ENCODE peak calls at places on chromosomes 11 and 22, in seven cellular contexts. One of them, this sample, is unnamed.

GRCh38 chr22:23578306-23578705 is 1.8 kb downstream of the IGLL1 start:
- DNase-seq in OCI-LY7: no peak
- DNase-seq in HCT116: no peak
- DNase-seq in psoas muscle: no peak
- DNase-seq in pancreas: no peak
- DNase-seq in right lobe of liver: no peak
- DNase-seq in A549: no peak
- DNase-seq in this sample: no peak

GRCh38 chr11:33263549-33263948 is 6.4 kb downstream of the HIPK3 start:
- DNase-seq in OCI-LY7: no peak
- DNase-seq in HCT116: no peak
- DNase-seq in psoas muscle: no peak
- DNase-seq in pancreas: no peak
- DNase-seq in right lobe of liver: no peak
- DNase-seq in A549: no peak
- DNase-seq in this sample: no peak

GRCh38 chr11:126400019-126400962 is 44.8 kb downstream of the ST3GAL4 start:
- DNase-seq in OCI-LY7: no peak
- DNase-seq in HCT116: no peak
- DNase-seq in psoas muscle: no peak
- DNase-seq in pancreas: no peak
- DNase-seq in right lobe of liver: no peak
- DNase-seq in A549: no peak
- DNase-seq in this sample: no peak

GRCh38 chr11:100681064-100681502 is 6.0 kb upstream of the ARHGAP42 start:
- DNase-seq in OCI-LY7: peak; percentile 56
- DNase-seq in HCT116: peak; percentile 80
- DNase-seq in psoas muscle: peak; percentile 76
- DNase-seq in pancreas: no peak
- DNase-seq in right lobe of liver: no peak
- DNase-seq in A549: peak; percentile 72
- DNase-seq in this sample: no peak

GRCh38 chr11:43282607-43283440 is 29.0 kb upstream of the API5 start:
- DNase-seq in OCI-LY7: peak; percentile 53
- DNase-seq in HCT116: peak; percentile 22
- DNase-seq in psoas muscle: peak; percentile 62
- DNase-seq in pancreas: no peak
- DNase-seq in right lobe of liver: peak; percentile 51
- DNase-seq in A549: peak; percentile 40
- DNase-seq in this sample: no peak

GRCh38 chr11:40170076-40170475 is 1289.4 kb downstream of the LRRC4C start:
- DNase-seq in OCI-LY7: no peak
- DNase-seq in HCT116: no peak
- DNase-seq in psoas muscle: no peak
- DNase-seq in pancreas: no peak
- DNase-seq in right lobe of liver: no peak
- DNase-seq in A549: no peak
- DNase-seq in this sample: no peak

GRCh38 chr22:30235687-30236170 is 10.8 kb downstream of the LIF start:
- DNase-seq in OCI-LY7: no peak
- DNase-seq in HCT116: no peak
- DNase-seq in psoas muscle: no peak
- DNase-seq in pancreas: no peak
- DNase-seq in right lobe of liver: no peak
- DNase-seq in A549: peak; percentile 90
- DNase-seq in this sample: no peak

GRCh38 chr11:65653229-65654225 is 9.2 kb downstream of the RELA start:
- DNase-seq in OCI-LY7: no peak
- DNase-seq in HCT116: no peak
- DNase-seq in psoas muscle: peak; percentile 50
- DNase-seq in pancreas: no peak
- DNase-seq in right lobe of liver: peak; percentile 82
- DNase-seq in A549: no peak
- DNase-seq in this sample: no peak

GRCh38 chr11:2804701-2805387 is 80.7 kb downstream of the CDKN1C start:
- DNase-seq in OCI-LY7: no peak
- DNase-seq in HCT116: no peak
- DNase-seq in psoas muscle: peak; percentile 75
- DNase-seq in pancreas: peak; percentile 44
- DNase-seq in right lobe of liver: no peak
- DNase-seq in A549: no peak
- DNase-seq in this sample: no peak

GRCh38 chr22:48227341-48228018 is 1465.0 kb downstream of the TBC1D22A start:
- DNase-seq in OCI-LY7: no peak
- DNase-seq in HCT116: no peak
- DNase-seq in psoas muscle: no peak
- DNase-seq in pancreas: no peak
- DNase-seq in right lobe of liver: no peak
- DNase-seq in A549: no peak
- DNase-seq in this sample: no peak

GRCh38 chr22:17794726-17795125 is 20.5 kb upstream of the BID start:
- DNase-seq in OCI-LY7: no peak
- DNase-seq in HCT116: no peak
- DNase-seq in psoas muscle: no peak
- DNase-seq in pancreas: no peak
- DNase-seq in right lobe of liver: no peak
- DNase-seq in A549: no peak
- DNase-seq in this sample: no peak

GRCh38 chr11:92302766-92303165 is 78.1 kb downstream of the FAT3 start:
- DNase-seq in OCI-LY7: no peak
- DNase-seq in HCT116: no peak
- DNase-seq in psoas muscle: no peak
- DNase-seq in pancreas: no peak
- DNase-seq in right lobe of liver: no peak
- DNase-seq in A549: no peak
- DNase-seq in this sample: no peak

GRCh38 chr22:22691716-22692701 is 47.6 kb downstream of the GGTLC2 start:
- DNase-seq in OCI-LY7: peak; percentile 85
- DNase-seq in HCT116: no peak
- DNase-seq in psoas muscle: no peak
- DNase-seq in pancreas: no peak
- DNase-seq in right lobe of liver: no peak
- DNase-seq in A549: peak; percentile 10
- DNase-seq in this sample: no peak

GRCh38 chr11:10742460-10743208 is 8.4 kb upstream of the CTR9 start:
- DNase-seq in OCI-LY7: no peak
- DNase-seq in HCT116: no peak
- DNase-seq in psoas muscle: no peak
- DNase-seq in pancreas: no peak
- DNase-seq in right lobe of liver: no peak
- DNase-seq in A549: no peak
- DNase-seq in this sample: no peak

GRCh38 chr22:35930933-35931332 is 97.7 kb downstream of the RBFOX2 start:
- DNase-seq in OCI-LY7: peak; percentile 80
- DNase-seq in HCT116: peak; percentile 44
- DNase-seq in psoas muscle: no peak
- DNase-seq in pancreas: no peak
- DNase-seq in right lobe of liver: no peak
- DNase-seq in A549: peak; percentile 69
- DNase-seq in this sample: no peak

GRCh38 chr11:129286813-129287212 is 88.8 kb upstream of the BARX2 start:
- DNase-seq in OCI-LY7: no peak
- DNase-seq in HCT116: no peak
- DNase-seq in psoas muscle: no peak
- DNase-seq in pancreas: no peak
- DNase-seq in right lobe of liver: no peak
- DNase-seq in A549: no peak
- DNase-seq in this sample: no peak

GRCh38 chr22:38148252-38148651 is 33.4 kb downstream of the PLA2G6 start:
- DNase-seq in OCI-LY7: no peak
- DNase-seq in HCT116: peak; percentile 39
- DNase-seq in psoas muscle: no peak
- DNase-seq in pancreas: no peak
- DNase-seq in right lobe of liver: peak; percentile 36
- DNase-seq in A549: no peak
- DNase-seq in this sample: no peak

GRCh38 chr22:50712341-50713007 is 25.5 kb upstream of the ACR start:
- DNase-seq in OCI-LY7: no peak
- DNase-seq in HCT116: no peak
- DNase-seq in psoas muscle: peak; percentile 39
- DNase-seq in pancreas: peak; percentile 40
- DNase-seq in right lobe of liver: no peak
- DNase-seq in A549: no peak
- DNase-seq in this sample: no peak

GRCh38 chr11:13210424-13210823 is 67.2 kb upstream of the BMAL1 start:
- DNase-seq in OCI-LY7: no peak
- DNase-seq in HCT116: peak; percentile 79
- DNase-seq in psoas muscle: peak; percentile 52
- DNase-seq in pancreas: no peak
- DNase-seq in right lobe of liver: peak; percentile 72
- DNase-seq in A549: peak; percentile 88
- DNase-seq in this sample: no peak

GRCh38 chr11:110431212-110432073 is 1.7 kb downstream of the FDX1 start:
- DNase-seq in OCI-LY7: peak; percentile 48
- DNase-seq in HCT116: no peak
- DNase-seq in psoas muscle: no peak
- DNase-seq in pancreas: no peak
- DNase-seq in right lobe of liver: no peak
- DNase-seq in A549: no peak
- DNase-seq in this sample: no peak

GRCh38 chr11:35812850-35813249 is 131.0 kb upstream of the LDLRAD3 start:
- DNase-seq in OCI-LY7: no peak
- DNase-seq in HCT116: no peak
- DNase-seq in psoas muscle: no peak
- DNase-seq in pancreas: no peak
- DNase-seq in right lobe of liver: peak; percentile 53
- DNase-seq in A549: no peak
- DNase-seq in this sample: no peak

DNA sequence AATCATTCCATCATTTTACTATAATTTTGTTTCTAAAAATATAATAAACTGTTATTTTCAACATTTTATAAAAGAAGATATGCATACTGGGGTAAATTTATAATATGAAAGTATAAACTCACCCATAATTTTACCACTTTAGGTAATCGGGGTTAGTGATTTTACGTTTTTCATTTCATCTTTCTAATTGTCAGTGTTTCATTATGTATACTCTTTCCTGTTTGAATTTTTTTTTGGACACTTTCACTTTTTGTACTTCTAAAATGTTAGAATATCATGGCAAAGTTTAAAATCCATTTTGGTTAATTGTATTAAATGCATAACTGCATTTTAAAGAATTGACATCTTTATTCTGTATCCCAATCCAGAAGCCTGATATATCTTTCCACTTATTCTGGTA is 115.8 kb downstream of the METTL15 start:
- DNase-seq in OCI-LY7: no peak
- DNase-seq in HCT116: no peak
- DNase-seq in psoas muscle: no peak
- DNase-seq in pancreas: no peak
- DNase-seq in right lobe of liver: no peak
- DNase-seq in A549: no peak
- DNase-seq in this sample: no peak
- TF ChIP-seq CTCF in OCI-LY7: no peak
- TF ChIP-seq CTCF in HCT116: no peak
- TF ChIP-seq CTCF in psoas muscle: no peak
- TF ChIP-seq CTCF in pancreas: no peak
- TF ChIP-seq CTCF in right lobe of liver: no peak
- TF ChIP-seq CTCF in A549: no peak
- TF ChIP-seq CTCF in this sample: no peak

GRCh38 chr11:95989216-95989615 is 65.3 kb upstream of the MTMR2 start:
- DNase-seq in OCI-LY7: no peak
- DNase-seq in HCT116: no peak
- DNase-seq in psoas muscle: no peak
- DNase-seq in pancreas: no peak
- DNase-seq in right lobe of liver: no peak
- DNase-seq in A549: no peak
- DNase-seq in this sample: no peak
- H3K27ac ChIP-seq in OCI-LY7: no peak overlapping the region
- H3K27ac ChIP-seq in HCT116: no peak overlapping the region
- H3K27ac ChIP-seq in psoas muscle: no peak overlapping the region
- H3K27ac ChIP-seq in pancreas: no peak overlapping the region
- H3K27ac ChIP-seq in right lobe of liver: no peak overlapping the region
- H3K27ac ChIP-seq in A549: peak overlapping the region; percentile 40
- H3K27ac ChIP-seq in this sample: no peak overlapping the region

GRCh38 chr11:124070906-124071621 is 29.9 kb upstream of the OR10G7 start:
- DNase-seq in OCI-LY7: peak; percentile 69
- DNase-seq in HCT116: peak; percentile 63
- DNase-seq in psoas muscle: peak; percentile 73
- DNase-seq in pancreas: peak; percentile 72
- DNase-seq in right lobe of liver: peak; percentile 74
- DNase-seq in A549: peak; percentile 71
- DNase-seq in this sample: no peak

GRCh38 chr11:124072147-124072546 is 31.0 kb upstream of the OR10G7 start:
- DNase-seq in OCI-LY7: no peak
- DNase-seq in HCT116: no peak
- DNase-seq in psoas muscle: no peak
- DNase-seq in pancreas: no peak
- DNase-seq in right lobe of liver: no peak
- DNase-seq in A549: no peak
- DNase-seq in this sample: no peak

GRCh38 chr11:124068711-124069110 is 27.6 kb upstream of the OR10G7 start:
- DNase-seq in OCI-LY7: no peak
- DNase-seq in HCT116: no peak
- DNase-seq in psoas muscle: no peak
- DNase-seq in pancreas: no peak
- DNase-seq in right lobe of liver: no peak
- DNase-seq in A549: no peak
- DNase-seq in this sample: no peak

GRCh38 chr11:124071622-124071948 is 30.5 kb upstream of the OR10G7 start:
- DNase-seq in OCI-LY7: no peak
- DNase-seq in HCT116: no peak
- DNase-seq in psoas muscle: no peak
- DNase-seq in pancreas: no peak
- DNase-seq in right lobe of liver: no peak
- DNase-seq in A549: no peak
- DNase-seq in this sample: no peak

GRCh38 chr11:124069429-124070401 is 28.6 kb upstream of the OR10G7 start:
- DNase-seq in OCI-LY7: peak; percentile 72
- DNase-seq in HCT116: peak; percentile 42
- DNase-seq in psoas muscle: no peak
- DNase-seq in pancreas: peak; percentile 58
- DNase-seq in right lobe of liver: no peak
- DNase-seq in A549: peak; percentile 53
- DNase-seq in this sample: no peak
- H3K4me3 ChIP-seq in OCI-LY7: no peak overlapping the region
- H3K4me3 ChIP-seq in HCT116: no peak overlapping the region
- H3K4me3 ChIP-seq in psoas muscle: no peak overlapping the region
- H3K4me3 ChIP-seq in pancreas: no peak overlapping the region
- H3K4me3 ChIP-seq in right lobe of liver: no peak overlapping the region
- H3K4me3 ChIP-seq in A549: peak overlapping the region; percentile 37
- H3K4me3 ChIP-seq in this sample: no peak overlapping the region

GRCh38 chr11:68355471-68355870 is 43.1 kb downstream of the LRP5 start:
- DNase-seq in OCI-LY7: no peak
- DNase-seq in HCT116: no peak
- DNase-seq in psoas muscle: no peak
- DNase-seq in pancreas: no peak
- DNase-seq in right lobe of liver: no peak
- DNase-seq in A549: no peak
- DNase-seq in this sample: no peak

GRCh38 chr11:68352591-68352990 is 40.2 kb downstream of the LRP5 start:
- DNase-seq in OCI-LY7: no peak
- DNase-seq in HCT116: no peak
- DNase-seq in psoas muscle: no peak
- DNase-seq in pancreas: no peak
- DNase-seq in right lobe of liver: no peak
- DNase-seq in A549: peak; percentile 54
- DNase-seq in this sample: no peak

GRCh38 chr11:68353118-68353517 is 40.7 kb downstream of the LRP5 start:
- DNase-seq in OCI-LY7: no peak
- DNase-seq in HCT116: no peak
- DNase-seq in psoas muscle: no peak
- DNase-seq in pancreas: no peak
- DNase-seq in right lobe of liver: no peak
- DNase-seq in A549: peak; percentile 35
- DNase-seq in this sample: no peak

GRCh38 chr11:68353669-68354068 is 41.3 kb downstream of the LRP5 start:
- DNase-seq in OCI-LY7: no peak
- DNase-seq in HCT116: no peak
- DNase-seq in psoas muscle: no peak
- DNase-seq in pancreas: no peak
- DNase-seq in right lobe of liver: no peak
- DNase-seq in A549: no peak
- DNase-seq in this sample: no peak

GRCh38 chr11:68354181-68354872 is 41.9 kb downstream of the LRP5 start:
- DNase-seq in OCI-LY7: no peak
- DNase-seq in HCT116: peak; percentile 80
- DNase-seq in psoas muscle: peak; percentile 90
- DNase-seq in pancreas: peak; percentile 92
- DNase-seq in right lobe of liver: peak; percentile 73
- DNase-seq in A549: peak; percentile 91
- DNase-seq in this sample: no peak
- TF ChIP-seq CTCF in OCI-LY7: no peak
- TF ChIP-seq CTCF in HCT116: no peak
- TF ChIP-seq CTCF in psoas muscle: no peak
- TF ChIP-seq CTCF in pancreas: no peak
- TF ChIP-seq CTCF in right lobe of liver: no peak
- TF ChIP-seq CTCF in A549: peak; percentile 7
- TF ChIP-seq CTCF in this sample: no peak

This sample was measured in vagina.